ENCODE peak calls at places on chromosomes 6 and 20, in seven cellular contexts. S, G, P, Y, X, I and W are unnamed samples.

GRCh38 chr6:77653817-77654216 is 978 bp downstream of the MEI4 start:
- DNase-seq in Y (no peak), I (no peak), G (no peak), X (no peak), P (no peak), S (no peak), W (no peak)

GRCh38 chr20:25178563-25179438 is 16.7 kb upstream of the ENTPD6 start:
- DNase-seq in P (peak; percentile 91), I (peak; percentile 66), X (no peak), S (peak; percentile 94), Y (peak; percentile 52), G (no peak), W (peak; percentile 29)

GRCh38 chr6:22929228-22929627 is 359.9 kb downstream of the HDGFL1 start:
- DNase-seq in I (no peak), X (no peak), Y (no peak), P (no peak), S (no peak), G (no peak), W (no peak)

GRCh38 chr20:62496525-62497218 is 20.9 kb upstream of the GATA5 start:
- DNase-seq in I (no peak), P (no peak), S (peak; percentile 27), Y (no peak), X (peak; percentile 81), G (no peak), W (no peak)

GRCh38 chr6:39301606-39302005 is 12.6 kb downstream of the KCNK17 start:
- DNase-seq in S (no peak), I (no peak), Y (peak; percentile 81), G (no peak), X (peak; percentile 88), P (no peak), W (no peak)

GRCh38 chr20:53390780-53391179 is 202.9 kb downstream of the ZNF217 start:
- DNase-seq in G (no peak), X (no peak), S (peak; percentile 63), I (no peak), Y (no peak), P (no peak), W (no peak)

GRCh38 chr6:40343318-40343886 is 243.8 kb downstream of the LRFN2 start:
- DNase-seq in S (no peak), P (no peak), X (peak; percentile 20), G (no peak), Y (no peak), I (no peak), W (no peak)

GRCh38 chr20:50585678-50586077 is 75.5 kb downstream of the PTPN1 start:
- DNase-seq in P (no peak), S (no peak), Y (no peak), G (no peak), I (no peak), X (no peak), W (no peak)

GRCh38 chr6:1335367-1336037 is 23.6 kb downstream of the FOXQ1 start:
- DNase-seq in Y (peak; percentile 81), G (no peak), I (peak; percentile 83), P (peak; percentile 76), S (peak; percentile 96), X (peak; percentile 33), W (no peak)

GRCh38 chr20:57662313-57663240 is 42.4 kb upstream of the ZBP1 start:
- DNase-seq in I (no peak), S (peak; percentile 59), P (no peak), Y (no peak), G (no peak), X (peak; percentile 38), W (no peak)

GRCh38 chr6:136326038-136326561 is 36.5 kb upstream of the BCLAF1 start:
- DNase-seq in P (peak; percentile 62), G (no peak), X (no peak), Y (peak; percentile 58), S (peak; percentile 77), I (peak; percentile 51), W (no peak)

GRCh38 chr20:16479666-16480065 is 93.6 kb downstream of the KIF16B start:
- DNase-seq in S (peak; percentile 45), Y (no peak), X (no peak), P (peak; percentile 28), I (peak; percentile 50), G (no peak), W (no peak)

GRCh38 chr6:4776493-4776966 is 326 bp downstream of the CDYL start:
- DNase-seq in Y (peak; percentile 60), S (peak; percentile 80), P (no peak), I (no peak), G (no peak), X (peak; percentile 44), W (peak; percentile 38)

GRCh38 chr6:4641461-4641860 is 134.7 kb upstream of the CDYL start:
- DNase-seq in X (no peak), P (no peak), S (no peak), Y (no peak), I (no peak), G (no peak), W (no peak)

GRCh38 chr6:11083956-11084355 is 9.7 kb upstream of the SMIM13 start:
- DNase-seq in S (no peak), I (no peak), G (no peak), Y (no peak), P (no peak), X (no peak), W (no peak)

GRCh38 chr6:35581633-35582032 is 68.9 kb upstream of the TULP1 start:
- DNase-seq in I (peak; percentile 64), G (no peak), S (no peak), X (no peak), Y (no peak), P (peak; percentile 26), W (no peak)

GRCh38 chr6:87756858-87757257 is 54.8 kb upstream of the AKIRIN2 start:
- DNase-seq in P (peak; percentile 83), X (no peak), G (no peak), Y (peak; percentile 19), S (peak; percentile 46), I (peak; percentile 46), W (no peak)

GRCh38 chr20:49851991-49852390 is 39.4 kb downstream of the SLC9A8 start:
- DNase-seq in G (no peak), I (peak; percentile 13), Y (no peak), P (no peak), S (no peak), X (no peak), W (no peak)

GRCh38 chr20:64079273-64080012 is at the start of gene RGS19:
- DNase-seq in Y (peak; percentile 77), G (no peak), I (no peak), S (peak; percentile 48), P (peak; percentile 64), X (peak; percentile 68), W (peak; percentile 77)

GRCh38 chr6:42963855-42964605 is 3.5 kb downstream of the GNMT start:
- DNase-seq in Y (peak; percentile 95), I (peak; percentile 78), P (peak; percentile 58), S (peak; percentile 37), G (peak; percentile 64), X (peak; percentile 89), W (no peak)

GRCh38 chr6:151240861-151241642 is 1.3 kb downstream of the AKAP12 start:
- DNase-seq in X (peak; percentile 56), Y (peak; percentile 71), I (peak; percentile 82), G (no peak), S (peak; percentile 50), P (peak; percentile 73), W (peak; percentile 57)

GRCh38 chr6:43269273-43270007 is 26.2 kb downstream of the TTBK1 start:
- DNase-seq in P (no peak), I (peak; percentile 10), Y (no peak), X (peak; percentile 38), S (peak; percentile 8), G (no peak), W (no peak)

GRCh38 chr6:111615916-111616612 is 10.4 kb upstream of the TRAF3IP2 start:
- DNase-seq in S (peak; percentile 90), I (no peak), X (no peak), P (no peak), G (no peak), Y (no peak), W (no peak)

GRCh38 chr6:81491486-81492101 is 260.9 kb downstream of the TENT5A start:
- DNase-seq in P (no peak), X (no peak), S (no peak), G (no peak), Y (no peak), I (no peak), W (no peak)
- H3K79me1 ChIP-seq in P (no peaks in the 10 kb centered on the region), X (no peaks in the 10 kb centered on the region), S (no peaks in the 10 kb centered on the region), G (no peaks in the 10 kb centered on the region), Y (no peaks in the 10 kb centered on the region), I (no peaks in the 10 kb centered on the region), W (no peaks in the 10 kb centered on the region)

DNA sequence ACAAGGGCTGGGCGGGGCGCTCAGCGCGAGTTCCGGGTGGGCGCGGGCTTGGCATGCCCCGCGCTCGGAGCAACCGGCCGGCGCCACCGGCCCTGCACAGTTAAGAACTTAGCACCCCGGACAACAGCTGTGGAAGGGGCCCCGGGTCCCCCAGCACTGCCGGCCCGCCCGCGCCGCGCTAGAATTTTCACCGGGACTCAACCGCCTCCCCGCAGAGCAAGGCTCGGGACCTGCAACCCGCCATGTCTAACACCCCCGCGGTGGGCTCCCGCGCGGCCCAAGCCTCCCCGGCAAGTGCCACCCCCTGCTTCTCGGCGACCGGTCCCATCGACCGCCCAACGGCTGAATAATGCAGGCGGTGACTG is 5.2 kb upstream of the PSMG4 start:
- DNase-seq in G (no peak), S (no peak), Y (no peak), P (no peak), X (no peak), I (no peak), W (no peak)
- H3K4ac ChIP-seq in G (no peak overlapping the region), S (no peak overlapping the region), Y (no peak overlapping the region), P (no peak overlapping the region), X (no peak overlapping the region), I (no peak overlapping the region), W (no peak overlapping the region)

DNA sequence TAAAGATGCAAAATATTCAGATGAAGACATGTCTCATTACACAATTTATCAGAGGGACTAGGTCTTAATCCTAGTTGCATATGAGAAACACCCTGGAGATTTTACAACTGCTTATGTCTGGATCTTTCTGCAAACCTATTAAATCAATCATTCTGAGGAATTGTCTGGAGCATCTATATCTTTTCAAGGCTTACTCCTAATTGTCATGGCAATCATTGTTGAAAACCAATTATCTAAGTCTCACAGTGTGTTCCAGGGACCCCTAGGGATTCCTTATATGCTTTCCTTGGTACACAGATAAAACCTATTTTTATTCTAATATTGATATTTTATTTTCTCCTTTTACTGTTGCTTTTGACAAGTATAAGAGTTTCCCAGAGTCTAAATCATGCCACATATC is 696.9 kb upstream of the EYS start:
- DNase-seq in Y (no peak), P (no peak), X (no peak), G (no peak), S (no peak), I (no peak), W (no peak)
- H3K79me1 ChIP-seq in Y (no peaks in the 10 kb centered on the region), P (no peaks in the 10 kb centered on the region), X (no peaks in the 10 kb centered on the region), G (no peaks in the 10 kb centered on the region), S (no peaks in the 10 kb centered on the region), I (no peaks in the 10 kb centered on the region), W (no peaks in the 10 kb centered on the region)

DNA sequence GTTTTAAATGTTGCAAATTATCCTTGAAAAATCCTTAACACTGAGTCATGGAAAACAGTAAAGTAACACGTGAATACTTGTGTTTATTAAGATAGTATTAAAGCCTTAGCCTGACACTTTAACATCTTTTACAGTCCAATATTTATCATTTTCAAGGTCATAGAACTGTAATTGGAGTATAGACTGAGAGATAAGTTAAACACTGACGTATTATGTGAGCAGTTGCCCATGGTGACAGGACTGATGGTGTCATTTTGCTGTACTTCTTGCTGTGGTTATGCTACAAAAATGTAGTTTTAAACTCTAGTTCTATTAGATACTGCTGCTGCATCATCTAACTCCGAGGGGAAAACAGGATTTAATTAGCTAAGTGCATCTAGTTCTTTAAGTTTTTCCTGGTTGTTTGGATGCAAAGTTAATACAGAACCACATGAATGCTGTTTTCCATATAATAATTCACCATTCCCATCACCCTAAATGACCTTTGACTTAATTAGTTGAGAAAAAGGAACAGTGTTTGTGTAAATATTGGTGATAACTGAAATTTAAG is 37.8 kb downstream of the SLC2A12 start:
- DNase-seq in Y (no peak), I (no peak), X (no peak), P (peak; percentile 40), G (no peak), S (no peak), W (no peak)
- H3K4ac ChIP-seq in Y (no peak overlapping the region), I (no peak overlapping the region), X (no peak overlapping the region), P (no peak overlapping the region), G (no peak overlapping the region), S (no peak overlapping the region), W (no peak overlapping the region)